ENCODE peak calls at places on chromosomes 5 and 9, in ten cellular contexts. W is HT1080, K is HS-5, J is putamen, C is AG09319, R is naive B cell, Z is GM12865, N is dermis microvascular lymphatic vessel endothelial cell, H is SK-MEL-5, G is T-helper 2 cell. I is an unnamed sample.

GRCh38 chr9:109652971-109653370 is 127.0 kb upstream of the PALM2AKAP2 start:
- DNase-seq in H (peak), G (no peak), C (no peak), J (peak), W (peak), N (peak), Z (peak), K (peak), R (no peak), I (no peak)

GRCh38 chr5:91651704-91652103 is 268.6 kb upstream of the ARRDC3 start:
- DNase-seq in Z (no peak), J (no peak), H (no peak), C (no peak), N (no peak), G (no peak), K (no peak), W (peak), R (no peak), I (no peak)

GRCh38 chr9:127503947-127504886 is 52.9 kb downstream of the LRSAM1 start:
- DNase-seq in R (peak), H (peak), C (no peak), G (peak), N (peak), J (peak), K (no peak), W (peak), Z (peak), I (peak)

GRCh38 chr5:52043543-52043942 is 660.3 kb downstream of the ISL1 start:
- DNase-seq in G (no peak), N (no peak), R (no peak), C (no peak), H (no peak), J (no peak), Z (no peak), W (no peak), K (no peak), I (no peak)

GRCh38 chr5:68962632-68963484 is 131.0 kb upstream of the SLC30A5 start:
- DNase-seq in K (peak), N (peak), G (no peak), H (peak), W (peak), R (no peak), C (peak), J (no peak), Z (peak), I (peak)

GRCh38 chr9:125407432-125407973 is 145.9 kb downstream of the GAPVD1 start:
- DNase-seq in W (no peak), C (no peak), J (no peak), G (no peak), Z (no peak), R (no peak), N (no peak), H (no peak), K (no peak), I (no peak)

GRCh38 chr5:135399838-135400542 is 959 bp upstream of the MACROH2A1 start:
- DNase-seq in N (no peak), Z (no peak), G (no peak), W (no peak), J (no peak), R (no peak), K (no peak), C (no peak), H (no peak), I (no peak)

GRCh38 chr5:79876510-79876909 is 114.6 kb downstream of the MTX3 start:
- DNase-seq in R (no peak), K (no peak), Z (no peak), N (no peak), J (no peak), W (no peak), C (no peak), H (no peak), G (no peak), I (no peak)

GRCh38 chr5:75566710-75567309 is 44.4 kb upstream of the ANKDD1B start:
- DNase-seq in H (peak), K (peak), N (peak), W (peak), Z (peak), G (no peak), J (peak), R (no peak), C (peak), I (peak)

GRCh38 chr5:133387621-133388020 is 224.7 kb downstream of the FSTL4 start:
- DNase-seq in Z (no peak), W (no peak), R (no peak), K (no peak), C (no peak), H (no peak), G (no peak), J (no peak), N (no peak), I (no peak)

I was measured in GM04504.